ENCODE peak calls at places on chromosome 19, in six cellular contexts. H is stomach, D is AG04450, Y is EL, J is breast epithelium, Z is heart right ventricle. U is an unnamed sample.

GRCh38 chr19:14002571-14003278 is 3.4 kb downstream of the RFX1 start:
- DNase-seq in Z (no peak), J (no peak), H (no peak), Y (no peak), D (no peak), U (peak)

GRCh38 chr19:28436320-28436719 is 776.6 kb downstream of the UQCRFS1 start:
- DNase-seq in Y (no peak), D (no peak), Z (no peak), H (no peak), J (no peak), U (no peak)

GRCh38 chr19:11197291-11198174 is at the start of gene KANK2:
- DNase-seq in J (peak), Z (peak), Y (peak), D (no peak), H (peak), U (peak)

GRCh38 chr19:30421571-30421970 is 49.4 kb downstream of the ZNF536 start:
- DNase-seq in Y (no peak), J (no peak), D (no peak), H (no peak), Z (no peak), U (no peak)

GRCh38 chr19:1259206-1259872 is 9.8 kb upstream of the CIRBP start:
- DNase-seq in Z (peak), Y (peak), D (no peak), H (peak), J (no peak), U (peak)

GRCh38 chr19:39238944-39239343 is 5.9 kb downstream of the IFNL3 start:
- DNase-seq in Y (no peak), J (no peak), H (no peak), D (no peak), Z (no peak), U (no peak)

GRCh38 chr19:47729468-47729798 is 15.9 kb upstream of the NOP53 start:
- DNase-seq in H (peak), J (peak), D (no peak), Y (peak), Z (peak), U (peak)

GRCh38 chr19:12723383-12723642 is 419 bp downstream of the TNPO2 start:
- DNase-seq in J (no peak), Z (no peak), D (no peak), Y (peak), H (no peak), U (no peak)

GRCh38 chr19:8638078-8638619 is 7.7 kb downstream of the NFILZ start:
- DNase-seq in Y (peak), Z (no peak), J (no peak), D (no peak), H (peak), U (peak)

GRCh38 chr19:48967346-48968178 is 2.5 kb downstream of the FTL start:
- DNase-seq in J (no peak), Y (peak), Z (no peak), D (no peak), H (no peak), U (no peak)

GRCh38 chr19:12126707-12127106 is 13.4 kb downstream of the ZNF20 start:
- DNase-seq in H (no peak), Y (no peak), D (no peak), J (no peak), Z (no peak), U (no peak)

GRCh38 chr19:32336259-32337111 is 8.9 kb upstream of the ZNF507 start:
- DNase-seq in H (no peak), D (no peak), J (no peak), Z (no peak), Y (no peak), U (peak)

GRCh38 chr19:10641248-10641647 is 12.9 kb upstream of the ILF3 start:
- DNase-seq in Z (no peak), J (no peak), H (no peak), Y (no peak), D (no peak), U (no peak)

GRCh38 chr19:47228168-47228936 is 2.6 kb downstream of the BBC3 start:
- DNase-seq in D (no peak), J (peak), Z (no peak), H (peak), Y (peak), U (peak)

GRCh38 chr19:3163230-3163886 is 15.2 kb upstream of the S1PR4 start:
- DNase-seq in D (peak), H (peak), J (peak), Y (peak), Z (peak), U (peak)

GRCh38 chr19:35355851-35356460 is 2.3 kb upstream of the FFAR3 start:
- DNase-seq in J (peak), Y (no peak), Z (no peak), H (no peak), D (no peak), U (no peak)

GRCh38 chr19:33476151-33476707 is 45.4 kb downstream of the PEPD start:
- DNase-seq in J (no peak), Z (no peak), D (no peak), H (no peak), Y (no peak), U (no peak)

GRCh38 chr19:38319421-38320258 is at the start of gene KCNK6:
- DNase-seq in D (no peak), Z (peak), H (peak), J (no peak), Y (peak), U (peak)

GRCh38 chr19:6238643-6239281 is 41.0 kb downstream of the MLLT1 start:
- DNase-seq in H (peak), J (no peak), Y (no peak), D (no peak), Z (peak), U (peak)

GRCh38 chr19:50629801-50630200 is 9.9 kb downstream of the SYT3 start:
- DNase-seq in Z (no peak), Y (no peak), J (no peak), H (no peak), D (no peak), U (no peak)

U was measured in right cardiac atrium.